ENCODE peak calls at places on chromosomes 4 and X, in seven cellular contexts. H, M, R, Y, W, Q and N are unnamed samples.

GRCh38 chrX:12497832-12498591 is 293.2 kb upstream of the PRPS2 start:
- DNase-seq in H (no peak), M (no peak), R (no peak), Y (peak), W (no peak), Q (no peak), N (no peak)

GRCh38 chr4:10089346-10089745 is 27.3 kb downstream of the WDR1 start:
- DNase-seq in H (peak), M (no peak), R (no peak), Y (no peak), W (no peak), Q (no peak), N (peak)

GRCh38 chr4:110275871-110276270 is 77.5 kb upstream of the ELOVL6 start:
- DNase-seq in H (no peak), M (no peak), R (no peak), Y (no peak), W (no peak), Q (no peak), N (no peak)

GRCh38 chrX:48021026-48021900 is 14.5 kb downstream of the SPACA5 start:
- DNase-seq in H (peak), M (peak), R (peak), Y (peak), W (peak), Q (peak), N (peak)

GRCh38 chr4:65670331-65671031 is at the start of gene EPHA5:
- DNase-seq in H (no peak), M (no peak), R (no peak), Y (peak), W (peak), Q (peak), N (peak)

GRCh38 chr4:90345549-90345948 is 218.4 kb downstream of the CCSER1 start:
- DNase-seq in H (no peak), M (no peak), R (no peak), Y (no peak), W (no peak), Q (no peak), N (no peak)

GRCh38 chr4:137739391-137739790 is 207.1 kb upstream of the PCDH18 start:
- DNase-seq in H (no peak), M (no peak), R (no peak), Y (no peak), W (no peak), Q (no peak), N (no peak)

GRCh38 chrX:69137911-69138310 is 27.3 kb downstream of the PJA1 start:
- DNase-seq in H (no peak), M (no peak), R (no peak), Y (no peak), W (no peak), Q (no peak), N (no peak)

GRCh38 chr4:5662555-5662954 is 45.8 kb downstream of the EVC2 start:
- DNase-seq in H (no peak), M (no peak), R (no peak), Y (no peak), W (no peak), Q (no peak), N (no peak)

GRCh38 chr4:137370206-137370633 is 162.1 kb downstream of the PCDH18 start:
- DNase-seq in H (no peak), M (no peak), R (no peak), Y (no peak), W (no peak), Q (no peak), N (no peak)

GRCh38 chrX:15848576-15848975 is 6.0 kb downstream of the AP1S2 start:
- DNase-seq in H (no peak), M (no peak), R (no peak), Y (no peak), W (no peak), Q (no peak), N (no peak)

GRCh38 chr4:133720001-133720400 is 481.6 kb downstream of the PABPC4L start:
- DNase-seq in H (no peak), M (no peak), R (no peak), Y (no peak), W (no peak), Q (no peak), N (no peak)

GRCh38 chrX:7334253-7334935 is 186.4 kb upstream of the PUDP start:
- DNase-seq in H (no peak), M (no peak), R (no peak), Y (no peak), W (no peak), Q (no peak), N (no peak)

GRCh38 chrX:2955838-2956237 is 26.7 kb upstream of the ARSD start:
- DNase-seq in H (no peak), M (no peak), R (no peak), Y (no peak), W (no peak), Q (no peak), N (no peak)

GRCh38 chr4:20030108-20030507 is 221.6 kb upstream of the SLIT2 start:
- DNase-seq in H (no peak), M (no peak), R (no peak), Y (no peak), W (no peak), Q (no peak), N (no peak)

GRCh38 chr4:156971168-156971601 is 414 bp downstream of the PDGFC start:
- DNase-seq in H (peak), M (no peak), R (no peak), Y (peak), W (peak), Q (peak), N (no peak)

GRCh38 chrX:71867680-71868079 is 43.0 kb upstream of the NHSL2 start:
- DNase-seq in H (no peak), M (no peak), R (no peak), Y (no peak), W (no peak), Q (no peak), N (no peak)

GRCh38 chrX:132227383-132228112 is 8.3 kb upstream of the RAP2C start:
- DNase-seq in H (no peak), M (no peak), R (no peak), Y (no peak), W (no peak), Q (no peak), N (no peak)

GRCh38 chrX:64218023-64218422 is 12.4 kb downstream of the ASB12 start:
- DNase-seq in H (no peak), M (no peak), R (no peak), Y (no peak), W (no peak), Q (no peak), N (no peak)

GRCh38 chrX:80879143-80879542 is 69.5 kb upstream of the BRWD3 start:
- DNase-seq in H (no peak), M (no peak), R (no peak), Y (no peak), W (no peak), Q (no peak), N (no peak)

GRCh38 chrX:135463937-135464336 is 42.2 kb downstream of the SMIM10L2A start:
- DNase-seq in H (no peak), M (no peak), R (no peak), Y (no peak), W (no peak), Q (no peak), N (peak)

GRCh38 chr4:173538903-173539445 is 8.9 kb upstream of the HAND2 start:
- DNase-seq in H (no peak), M (no peak), R (no peak), Y (no peak), W (no peak), Q (no peak), N (no peak)

GRCh38 chrX:152638443-152638904 is 779 bp downstream of the GABRQ start:
- DNase-seq in H (no peak), M (no peak), R (no peak), Y (no peak), W (no peak), Q (no peak), N (no peak)

GRCh38 chr4:69888336-69888735 is 28.4 kb upstream of the SULT1E1 start:
- DNase-seq in H (no peak), M (no peak), R (no peak), Y (no peak), W (no peak), Q (no peak), N (no peak)

GRCh38 chr4:105140684-105141490 is 5.8 kb upstream of the TET2 start:
- DNase-seq in H (peak), M (peak), R (peak), Y (no peak), W (no peak), Q (no peak), N (peak)